ENCODE peak calls at places on chromosomes 13 and 19, in ten cellular contexts. One of them, this sample, is unnamed.

GRCh38 chr13:83499286-83499685 is 383.0 kb downstream of the SLITRK1 start:
- DNase-seq in cardiac fibroblast: no peak
- DNase-seq in AG04449: no peak
- DNase-seq in NB4: no peak
- DNase-seq in uterus: no peak
- DNase-seq in lower leg skin: no peak
- DNase-seq in astrocyte of the spinal cord: peak
- DNase-seq in nephron progenitor cell: no peak
- DNase-seq in neural progenitor cell: no peak
- DNase-seq in pancreas: no peak
- DNase-seq in this sample: peak

GRCh38 chr13:85197431-85197830 is 601.8 kb downstream of the SLITRK6 start:
- DNase-seq in astrocyte of the spinal cord: no peak
- DNase-seq in cardiac fibroblast: peak
- DNase-seq in lower leg skin: no peak
- DNase-seq in nephron progenitor cell: no peak
- DNase-seq in uterus: no peak
- DNase-seq in AG04449: no peak
- DNase-seq in NB4: peak
- DNase-seq in neural progenitor cell: no peak
- DNase-seq in pancreas: no peak
- DNase-seq in this sample: no peak

GRCh38 chr13:65638572-65639168 is 1591.5 kb downstream of the PCDH9 start:
- DNase-seq in NB4: peak
- DNase-seq in cardiac fibroblast: peak
- DNase-seq in AG04449: peak
- DNase-seq in uterus: no peak
- DNase-seq in lower leg skin: no peak
- DNase-seq in astrocyte of the spinal cord: peak
- DNase-seq in neural progenitor cell: peak
- DNase-seq in pancreas: no peak
- DNase-seq in nephron progenitor cell: peak
- DNase-seq in this sample: peak

GRCh38 chr19:10420444-10421239 is at the start of gene PDE4A:
- DNase-seq in pancreas: no peak
- DNase-seq in nephron progenitor cell: peak
- DNase-seq in cardiac fibroblast: peak
- DNase-seq in AG04449: no peak
- DNase-seq in lower leg skin: no peak
- DNase-seq in astrocyte of the spinal cord: no peak
- DNase-seq in NB4: peak
- DNase-seq in uterus: no peak
- DNase-seq in neural progenitor cell: peak
- DNase-seq in this sample: peak

GRCh38 chr13:63700366-63700765 is 2284.7 kb upstream of the PCDH20 start:
- DNase-seq in pancreas: no peak
- DNase-seq in cardiac fibroblast: no peak
- DNase-seq in nephron progenitor cell: no peak
- DNase-seq in AG04449: no peak
- DNase-seq in astrocyte of the spinal cord: no peak
- DNase-seq in uterus: no peak
- DNase-seq in neural progenitor cell: no peak
- DNase-seq in lower leg skin: no peak
- DNase-seq in NB4: no peak
- DNase-seq in this sample: no peak

GRCh38 chr13:106350208-106350607 is 185.3 kb downstream of the EFNB2 start:
- DNase-seq in astrocyte of the spinal cord: no peak
- DNase-seq in nephron progenitor cell: no peak
- DNase-seq in uterus: no peak
- DNase-seq in NB4: no peak
- DNase-seq in pancreas: no peak
- DNase-seq in neural progenitor cell: no peak
- DNase-seq in lower leg skin: no peak
- DNase-seq in cardiac fibroblast: no peak
- DNase-seq in AG04449: no peak
- DNase-seq in this sample: no peak

GRCh38 chr19:33628921-33629825 is 7.4 kb downstream of the CHST8 start:
- DNase-seq in AG04449: no peak
- DNase-seq in NB4: no peak
- DNase-seq in uterus: no peak
- DNase-seq in cardiac fibroblast: no peak
- DNase-seq in nephron progenitor cell: no peak
- DNase-seq in neural progenitor cell: no peak
- DNase-seq in lower leg skin: no peak
- DNase-seq in pancreas: no peak
- DNase-seq in astrocyte of the spinal cord: no peak
- DNase-seq in this sample: no peak

GRCh38 chr19:13154911-13155471 is 4.8 kb downstream of the IER2 start:
- DNase-seq in nephron progenitor cell: peak
- DNase-seq in uterus: peak
- DNase-seq in lower leg skin: peak
- DNase-seq in astrocyte of the spinal cord: peak
- DNase-seq in AG04449: no peak
- DNase-seq in cardiac fibroblast: no peak
- DNase-seq in NB4: peak
- DNase-seq in neural progenitor cell: peak
- DNase-seq in pancreas: peak
- DNase-seq in this sample: peak

GRCh38 chr19:17847538-17848366 is at the start of gene JAK3:
- DNase-seq in nephron progenitor cell: peak
- DNase-seq in astrocyte of the spinal cord: peak
- DNase-seq in pancreas: no peak
- DNase-seq in lower leg skin: no peak
- DNase-seq in neural progenitor cell: peak
- DNase-seq in AG04449: no peak
- DNase-seq in uterus: no peak
- DNase-seq in cardiac fibroblast: peak
- DNase-seq in NB4: no peak
- DNase-seq in this sample: no peak

GRCh38 chr13:46613409-46614049 is 60.6 kb downstream of the LRCH1 start:
- DNase-seq in uterus: no peak
- DNase-seq in astrocyte of the spinal cord: no peak
- DNase-seq in NB4: no peak
- DNase-seq in nephron progenitor cell: no peak
- DNase-seq in cardiac fibroblast: no peak
- DNase-seq in neural progenitor cell: no peak
- DNase-seq in pancreas: no peak
- DNase-seq in lower leg skin: no peak
- DNase-seq in AG04449: no peak
- DNase-seq in this sample: no peak

GRCh38 chr13:112583592-112584277 is 4.2 kb downstream of the TUBGCP3 start:
- DNase-seq in lower leg skin: peak
- DNase-seq in AG04449: no peak
- DNase-seq in pancreas: no peak
- DNase-seq in neural progenitor cell: no peak
- DNase-seq in cardiac fibroblast: no peak
- DNase-seq in astrocyte of the spinal cord: no peak
- DNase-seq in nephron progenitor cell: no peak
- DNase-seq in uterus: no peak
- DNase-seq in NB4: peak
- DNase-seq in this sample: no peak

GRCh38 chr13:101612736-101613135 is 160.3 kb downstream of the ITGBL1 start:
- DNase-seq in astrocyte of the spinal cord: no peak
- DNase-seq in uterus: no peak
- DNase-seq in pancreas: no peak
- DNase-seq in lower leg skin: no peak
- DNase-seq in cardiac fibroblast: no peak
- DNase-seq in nephron progenitor cell: no peak
- DNase-seq in AG04449: no peak
- DNase-seq in NB4: no peak
- DNase-seq in neural progenitor cell: no peak
- DNase-seq in this sample: no peak

GRCh38 chr13:30134578-30134977 is 172.8 kb downstream of the KATNAL1 start:
- DNase-seq in AG04449: no peak
- DNase-seq in cardiac fibroblast: no peak
- DNase-seq in astrocyte of the spinal cord: no peak
- DNase-seq in NB4: no peak
- DNase-seq in pancreas: no peak
- DNase-seq in nephron progenitor cell: no peak
- DNase-seq in lower leg skin: no peak
- DNase-seq in uterus: no peak
- DNase-seq in neural progenitor cell: no peak
- DNase-seq in this sample: no peak

GRCh38 chr13:25171517-25172302 is at the start of gene AMER2:
- DNase-seq in NB4: no peak
- DNase-seq in cardiac fibroblast: peak
- DNase-seq in pancreas: peak
- DNase-seq in AG04449: no peak
- DNase-seq in nephron progenitor cell: peak
- DNase-seq in uterus: peak
- DNase-seq in astrocyte of the spinal cord: peak
- DNase-seq in neural progenitor cell: peak
- DNase-seq in lower leg skin: no peak
- DNase-seq in this sample: no peak

GRCh38 chr19:46271488-46272197 is 25.2 kb upstream of the HIF3A start:
- DNase-seq in uterus: no peak
- DNase-seq in neural progenitor cell: no peak
- DNase-seq in pancreas: no peak
- DNase-seq in NB4: no peak
- DNase-seq in AG04449: peak
- DNase-seq in astrocyte of the spinal cord: peak
- DNase-seq in cardiac fibroblast: peak
- DNase-seq in nephron progenitor cell: no peak
- DNase-seq in lower leg skin: no peak
- DNase-seq in this sample: peak

GRCh38 chr13:32902898-32903297 is 113.3 kb upstream of the KL start:
- DNase-seq in neural progenitor cell: peak
- DNase-seq in nephron progenitor cell: no peak
- DNase-seq in cardiac fibroblast: peak
- DNase-seq in AG04449: no peak
- DNase-seq in NB4: no peak
- DNase-seq in pancreas: no peak
- DNase-seq in lower leg skin: peak
- DNase-seq in astrocyte of the spinal cord: peak
- DNase-seq in uterus: peak
- DNase-seq in this sample: peak

GRCh38 chr19:23855676-23856075 is 59.0 kb upstream of the ZNF726 start:
- DNase-seq in uterus: no peak
- DNase-seq in pancreas: no peak
- DNase-seq in astrocyte of the spinal cord: no peak
- DNase-seq in nephron progenitor cell: no peak
- DNase-seq in NB4: peak
- DNase-seq in AG04449: no peak
- DNase-seq in cardiac fibroblast: no peak
- DNase-seq in lower leg skin: no peak
- DNase-seq in neural progenitor cell: no peak
- DNase-seq in this sample: no peak
- TF ChIP-seq CTCF in uterus: no peak
- TF ChIP-seq CTCF in pancreas: no peak
- TF ChIP-seq CTCF in astrocyte of the spinal cord: no peak
- TF ChIP-seq CTCF in nephron progenitor cell: no peak
- TF ChIP-seq CTCF in NB4: no peak
- TF ChIP-seq CTCF in AG04449: no peak
- TF ChIP-seq CTCF in cardiac fibroblast: no peak
- TF ChIP-seq CTCF in lower leg skin: no peak
- TF ChIP-seq CTCF in neural progenitor cell: no peak
- TF ChIP-seq CTCF in this sample: no peak

DNA sequence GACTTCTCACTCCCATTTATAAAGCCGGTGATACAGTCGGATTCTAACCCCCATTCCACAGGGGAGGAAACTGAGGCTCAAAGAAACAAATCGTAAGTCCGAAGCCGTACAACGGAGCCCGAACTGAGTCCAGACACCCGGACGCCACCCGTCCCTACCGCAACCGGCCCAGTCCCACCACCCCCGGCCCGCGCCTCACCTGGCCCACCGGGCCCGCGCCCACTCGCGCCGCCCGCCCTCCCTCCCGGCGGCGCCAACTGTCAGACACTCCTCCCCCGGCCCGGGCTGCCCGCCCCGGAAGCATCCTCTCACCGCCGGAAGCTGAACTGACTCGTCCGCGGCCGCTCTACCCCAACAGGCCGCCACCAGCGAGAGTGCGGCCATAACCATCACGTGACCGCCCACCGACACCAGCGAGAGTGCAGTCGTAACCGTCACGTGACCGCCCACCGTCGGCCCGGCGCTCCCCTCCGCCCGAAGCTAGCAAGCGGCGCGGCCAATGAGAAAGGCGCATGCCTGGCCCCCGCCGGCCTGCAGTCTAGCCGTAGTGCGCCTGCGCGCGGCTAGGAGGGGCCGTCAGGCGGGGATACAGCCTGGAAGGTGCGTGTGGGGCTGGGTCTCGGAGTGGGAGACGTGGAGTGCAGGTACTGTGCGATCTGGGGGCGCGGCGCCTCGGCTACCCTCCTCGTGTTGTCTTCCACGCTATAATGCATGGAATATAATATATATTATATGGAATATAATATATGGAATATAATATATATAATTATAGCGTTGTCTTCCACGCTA is at the start of the genes C19orf47 and PLD3:
- DNase-seq in astrocyte of the spinal cord: peak
- DNase-seq in NB4: peak
- DNase-seq in cardiac fibroblast: peak
- DNase-seq in uterus: peak
- DNase-seq in AG04449: peak
- DNase-seq in lower leg skin: peak
- DNase-seq in neural progenitor cell: peak
- DNase-seq in nephron progenitor cell: peak
- DNase-seq in pancreas: peak
- DNase-seq in this sample: peak
- TF ChIP-seq CTCF in astrocyte of the spinal cord: no peak
- TF ChIP-seq CTCF in NB4: no peak
- TF ChIP-seq CTCF in cardiac fibroblast: no peak
- TF ChIP-seq CTCF in uterus: no peak
- TF ChIP-seq CTCF in AG04449: no peak
- TF ChIP-seq CTCF in lower leg skin: peak
- TF ChIP-seq CTCF in neural progenitor cell: no peak
- TF ChIP-seq CTCF in nephron progenitor cell: no peak
- TF ChIP-seq CTCF in pancreas: no peak
- TF ChIP-seq CTCF in this sample: no peak

GRCh38 chr13:70842062-70842644 is 733.9 kb upstream of the KLHL1 start:
- DNase-seq in nephron progenitor cell: no peak
- DNase-seq in lower leg skin: no peak
- DNase-seq in neural progenitor cell: no peak
- DNase-seq in uterus: no peak
- DNase-seq in astrocyte of the spinal cord: no peak
- DNase-seq in NB4: no peak
- DNase-seq in cardiac fibroblast: no peak
- DNase-seq in pancreas: no peak
- DNase-seq in AG04449: no peak
- DNase-seq in this sample: no peak
- TF ChIP-seq CTCF in nephron progenitor cell: no peak
- TF ChIP-seq CTCF in lower leg skin: no peak
- TF ChIP-seq CTCF in neural progenitor cell: peak
- TF ChIP-seq CTCF in uterus: no peak
- TF ChIP-seq CTCF in astrocyte of the spinal cord: no peak
- TF ChIP-seq CTCF in NB4: no peak
- TF ChIP-seq CTCF in cardiac fibroblast: no peak
- TF ChIP-seq CTCF in pancreas: no peak
- TF ChIP-seq CTCF in AG04449: no peak
- TF ChIP-seq CTCF in this sample: no peak

DNA sequence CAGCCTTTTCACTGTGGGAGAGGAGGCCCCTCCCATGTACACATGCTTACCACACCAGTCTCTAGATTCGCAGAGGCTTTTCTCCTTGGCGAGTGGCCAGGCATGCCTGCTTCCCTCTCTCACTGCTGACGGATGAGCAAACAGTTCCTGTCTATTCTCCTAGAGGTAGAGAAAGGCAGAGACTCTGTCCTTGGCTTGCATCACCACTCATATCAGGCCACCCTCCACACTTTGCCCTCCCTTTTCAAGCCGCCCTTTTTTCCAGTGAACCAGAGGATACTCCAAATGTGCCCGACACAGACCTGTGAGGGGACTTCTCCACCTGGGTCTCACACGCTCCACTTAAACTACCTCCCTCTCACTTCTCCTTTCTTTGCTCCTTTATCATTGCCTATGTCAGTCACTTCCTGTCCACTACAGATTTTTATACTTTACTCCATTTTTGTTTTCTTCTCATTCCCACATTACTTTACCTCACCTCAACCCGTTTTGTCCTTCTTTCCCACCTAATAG is 284.6 kb downstream of the DNAJC15 start:
- DNase-seq in cardiac fibroblast: peak
- DNase-seq in astrocyte of the spinal cord: peak
- DNase-seq in nephron progenitor cell: peak
- DNase-seq in lower leg skin: peak
- DNase-seq in pancreas: peak
- DNase-seq in NB4: peak
- DNase-seq in neural progenitor cell: no peak
- DNase-seq in AG04449: no peak
- DNase-seq in uterus: peak
- DNase-seq in this sample: peak
- TF ChIP-seq CTCF in cardiac fibroblast: no peak
- TF ChIP-seq CTCF in astrocyte of the spinal cord: no peak
- TF ChIP-seq CTCF in nephron progenitor cell: no peak
- TF ChIP-seq CTCF in lower leg skin: no peak
- TF ChIP-seq CTCF in pancreas: no peak
- TF ChIP-seq CTCF in NB4: no peak
- TF ChIP-seq CTCF in neural progenitor cell: no peak
- TF ChIP-seq CTCF in AG04449: peak
- TF ChIP-seq CTCF in uterus: no peak
- TF ChIP-seq CTCF in this sample: no peak